ENCODE peak calls at places on chromosomes 12 and 14, in eight cellular contexts. One of them, this sample, is unnamed.

GRCh38 chr12:7959278-7960063 is 23.5 kb upstream of the SLC2A3 start:
- DNase-seq in NCI-H2081: no peak
- DNase-seq in NCI-H1436: no peak
- DNase-seq in NCI-H1417: no peak
- DNase-seq in A172: no peak
- DNase-seq in activated CD8-positive, alpha-beta memory T cell treated with anti-CD3 and anti-CD28 coated beads for 1 hour: no peak
- DNase-seq in DMS153: peak
- DNase-seq in DMS 273 treated with DMSO at 0.1 percent for 48 hours: no peak
- DNase-seq in this sample: no peak

GRCh38 chr12:32072102-32072501 is 34.5 kb upstream of the BICD1 start:
- DNase-seq in NCI-H2081: no peak
- DNase-seq in NCI-H1436: no peak
- DNase-seq in NCI-H1417: no peak
- DNase-seq in A172: no peak
- DNase-seq in activated CD8-positive, alpha-beta memory T cell treated with anti-CD3 and anti-CD28 coated beads for 1 hour: no peak
- DNase-seq in DMS153: no peak
- DNase-seq in DMS 273 treated with DMSO at 0.1 percent for 48 hours: no peak
- DNase-seq in this sample: no peak

GRCh38 chr12:49187184-49187583 is 1.7 kb downstream of the TUBA1A start:
- DNase-seq in NCI-H2081: peak
- DNase-seq in NCI-H1436: peak
- DNase-seq in NCI-H1417: peak
- DNase-seq in A172: peak
- DNase-seq in activated CD8-positive, alpha-beta memory T cell treated with anti-CD3 and anti-CD28 coated beads for 1 hour: no peak
- DNase-seq in DMS153: peak
- DNase-seq in DMS 273 treated with DMSO at 0.1 percent for 48 hours: peak
- DNase-seq in this sample: peak

GRCh38 chr12:96240656-96241055 is 46.5 kb downstream of the ELK3 start:
- DNase-seq in NCI-H2081: no peak
- DNase-seq in NCI-H1436: no peak
- DNase-seq in NCI-H1417: no peak
- DNase-seq in A172: no peak
- DNase-seq in activated CD8-positive, alpha-beta memory T cell treated with anti-CD3 and anti-CD28 coated beads for 1 hour: no peak
- DNase-seq in DMS153: no peak
- DNase-seq in DMS 273 treated with DMSO at 0.1 percent for 48 hours: no peak
- DNase-seq in this sample: no peak

GRCh38 chr12:102958073-102958829 is 777 bp downstream of the ASCL1 start:
- DNase-seq in NCI-H2081: peak
- DNase-seq in NCI-H1436: no peak
- DNase-seq in NCI-H1417: peak
- DNase-seq in A172: no peak
- DNase-seq in activated CD8-positive, alpha-beta memory T cell treated with anti-CD3 and anti-CD28 coated beads for 1 hour: no peak
- DNase-seq in DMS153: no peak
- DNase-seq in DMS 273 treated with DMSO at 0.1 percent for 48 hours: peak
- DNase-seq in this sample: no peak

GRCh38 chr12:42652048-42652447 is 62.5 kb upstream of the PRICKLE1 start:
- DNase-seq in NCI-H2081: no peak
- DNase-seq in NCI-H1436: no peak
- DNase-seq in NCI-H1417: peak
- DNase-seq in A172: no peak
- DNase-seq in activated CD8-positive, alpha-beta memory T cell treated with anti-CD3 and anti-CD28 coated beads for 1 hour: no peak
- DNase-seq in DMS153: no peak
- DNase-seq in DMS 273 treated with DMSO at 0.1 percent for 48 hours: no peak
- DNase-seq in this sample: no peak

GRCh38 chr14:72907886-72908285 is 14.0 kb upstream of the DPF3 start:
- DNase-seq in NCI-H2081: no peak
- DNase-seq in NCI-H1436: no peak
- DNase-seq in NCI-H1417: peak
- DNase-seq in A172: peak
- DNase-seq in activated CD8-positive, alpha-beta memory T cell treated with anti-CD3 and anti-CD28 coated beads for 1 hour: no peak
- DNase-seq in DMS153: no peak
- DNase-seq in DMS 273 treated with DMSO at 0.1 percent for 48 hours: no peak
- DNase-seq in this sample: no peak

GRCh38 chr14:23071244-23071974 is 14.1 kb upstream of the CDH24 start:
- DNase-seq in NCI-H2081: no peak
- DNase-seq in NCI-H1436: no peak
- DNase-seq in NCI-H1417: no peak
- DNase-seq in A172: peak
- DNase-seq in activated CD8-positive, alpha-beta memory T cell treated with anti-CD3 and anti-CD28 coated beads for 1 hour: peak
- DNase-seq in DMS153: no peak
- DNase-seq in DMS 273 treated with DMSO at 0.1 percent for 48 hours: no peak
- DNase-seq in this sample: no peak

GRCh38 chr12:121582583-121583333 is 1.9 kb upstream of the KDM2B start:
- DNase-seq in NCI-H2081: no peak
- DNase-seq in NCI-H1436: no peak
- DNase-seq in NCI-H1417: peak
- DNase-seq in A172: no peak
- DNase-seq in activated CD8-positive, alpha-beta memory T cell treated with anti-CD3 and anti-CD28 coated beads for 1 hour: no peak
- DNase-seq in DMS153: no peak
- DNase-seq in DMS 273 treated with DMSO at 0.1 percent for 48 hours: no peak
- DNase-seq in this sample: no peak

GRCh38 chr12:113232787-113233585 is 11.7 kb downstream of the TPCN1 start:
- DNase-seq in NCI-H2081: peak
- DNase-seq in NCI-H1436: peak
- DNase-seq in NCI-H1417: peak
- DNase-seq in A172: peak
- DNase-seq in activated CD8-positive, alpha-beta memory T cell treated with anti-CD3 and anti-CD28 coated beads for 1 hour: peak
- DNase-seq in DMS153: peak
- DNase-seq in DMS 273 treated with DMSO at 0.1 percent for 48 hours: peak
- DNase-seq in this sample: no peak

GRCh38 chr12:90970471-90970870 is 15.5 kb upstream of the CCER1 start:
- DNase-seq in NCI-H2081: no peak
- DNase-seq in NCI-H1436: no peak
- DNase-seq in NCI-H1417: peak
- DNase-seq in A172: peak
- DNase-seq in activated CD8-positive, alpha-beta memory T cell treated with anti-CD3 and anti-CD28 coated beads for 1 hour: no peak
- DNase-seq in DMS153: peak
- DNase-seq in DMS 273 treated with DMSO at 0.1 percent for 48 hours: no peak
- DNase-seq in this sample: no peak

GRCh38 chr12:105252901-105253300 is 16.9 kb upstream of the APPL2 start:
- DNase-seq in NCI-H2081: no peak
- DNase-seq in NCI-H1436: no peak
- DNase-seq in NCI-H1417: no peak
- DNase-seq in A172: no peak
- DNase-seq in activated CD8-positive, alpha-beta memory T cell treated with anti-CD3 and anti-CD28 coated beads for 1 hour: no peak
- DNase-seq in DMS153: no peak
- DNase-seq in DMS 273 treated with DMSO at 0.1 percent for 48 hours: no peak
- DNase-seq in this sample: no peak

GRCh38 chr12:100795193-100796179 is 910 bp downstream of the ANO4 start:
- DNase-seq in NCI-H2081: no peak
- DNase-seq in NCI-H1436: no peak
- DNase-seq in NCI-H1417: peak
- DNase-seq in A172: no peak
- DNase-seq in activated CD8-positive, alpha-beta memory T cell treated with anti-CD3 and anti-CD28 coated beads for 1 hour: no peak
- DNase-seq in DMS153: no peak
- DNase-seq in DMS 273 treated with DMSO at 0.1 percent for 48 hours: no peak
- DNase-seq in this sample: no peak

GRCh38 chr12:20549115-20549719 is 145.9 kb upstream of the SLCO1C1 start:
- DNase-seq in NCI-H2081: peak
- DNase-seq in NCI-H1436: no peak
- DNase-seq in NCI-H1417: peak
- DNase-seq in A172: no peak
- DNase-seq in activated CD8-positive, alpha-beta memory T cell treated with anti-CD3 and anti-CD28 coated beads for 1 hour: no peak
- DNase-seq in DMS153: no peak
- DNase-seq in DMS 273 treated with DMSO at 0.1 percent for 48 hours: no peak
- DNase-seq in this sample: peak

GRCh38 chr14:99576304-99576703 is 27.7 kb downstream of the CCDC85C start:
- DNase-seq in NCI-H2081: no peak
- DNase-seq in NCI-H1436: no peak
- DNase-seq in NCI-H1417: no peak
- DNase-seq in A172: no peak
- DNase-seq in activated CD8-positive, alpha-beta memory T cell treated with anti-CD3 and anti-CD28 coated beads for 1 hour: no peak
- DNase-seq in DMS153: no peak
- DNase-seq in DMS 273 treated with DMSO at 0.1 percent for 48 hours: no peak
- DNase-seq in this sample: no peak

GRCh38 chr12:123041042-123041531 is 60.6 kb downstream of the ARL6IP4 start:
- DNase-seq in NCI-H2081: peak
- DNase-seq in NCI-H1436: peak
- DNase-seq in NCI-H1417: peak
- DNase-seq in A172: no peak
- DNase-seq in activated CD8-positive, alpha-beta memory T cell treated with anti-CD3 and anti-CD28 coated beads for 1 hour: no peak
- DNase-seq in DMS153: peak
- DNase-seq in DMS 273 treated with DMSO at 0.1 percent for 48 hours: no peak
- DNase-seq in this sample: no peak

This sample was measured in cerebellar nuclear complex.